ENCODE peak calls at places on chromosomes 7 and 10, in eight cellular contexts. W, G, B, A, C, O, V and H are unnamed samples.

GRCh38 chr7:38907066-38907465 is 1.9 kb downstream of the VPS41 start:
- DNase-seq in C (no peak), G (no peak), O (no peak), B (no peak), W (no peak), V (no peak), A (no peak), H (no peak)

GRCh38 chr10:119079572-119080520 is 771 bp downstream of the EIF3A start:
- DNase-seq in W (no peak), V (peak), A (peak), G (peak), C (peak), O (peak), B (peak), H (no peak)

GRCh38 chr10:51878695-51879094 is 179.3 kb upstream of the CSTF2T start:
- DNase-seq in G (no peak), C (no peak), B (no peak), V (no peak), W (no peak), A (no peak), O (no peak), H (no peak)

GRCh38 chr7:78367280-78367773 is 568.8 kb downstream of the PHTF2 start:
- DNase-seq in B (no peak), V (no peak), W (no peak), C (no peak), G (no peak), O (no peak), A (no peak), H (no peak)

GRCh38 chr7:106598663-106599342 is 62.2 kb downstream of the CCDC71L start:
- DNase-seq in O (no peak), V (peak), A (peak), G (peak), W (peak), B (peak), C (peak), H (peak)

GRCh38 chr7:93189235-93189634 is 37.0 kb downstream of the HEPACAM2 start:
- DNase-seq in C (no peak), W (no peak), O (no peak), V (no peak), G (no peak), B (no peak), A (no peak), H (no peak)

GRCh38 chr10:131093795-131094366 is 217.6 kb downstream of the TCERG1L start:
- DNase-seq in O (no peak), V (no peak), G (no peak), C (no peak), A (no peak), W (no peak), B (no peak), H (no peak)

GRCh38 chr7:128104109-128104742 is 73.0 kb upstream of the LRRC4 start:
- DNase-seq in A (peak), C (peak), V (no peak), G (no peak), O (no peak), W (peak), B (no peak), H (no peak)

GRCh38 chr7:74061840-74062539 is 21.6 kb upstream of the LIMK1 start:
- DNase-seq in C (peak), A (peak), W (peak), V (peak), G (peak), B (peak), O (peak), H (peak)

GRCh38 chr7:92778972-92779371 is 57.4 kb downstream of the CDK6 start:
- DNase-seq in A (no peak), B (no peak), W (peak), C (no peak), V (no peak), O (peak), G (no peak), H (no peak)

GRCh38 chr7:3895341-3895740 is 594.3 kb downstream of the SDK1 start:
- DNase-seq in G (no peak), B (no peak), A (no peak), V (no peak), C (no peak), O (no peak), W (no peak), H (no peak)

GRCh38 chr10:43202657-43203490 is 64.0 kb downstream of the RASGEF1A start:
- DNase-seq in O (peak), W (no peak), G (no peak), A (peak), B (peak), V (peak), C (peak), H (no peak)

GRCh38 chr10:130998046-130998435 is 313.5 kb downstream of the TCERG1L start:
- DNase-seq in O (no peak), C (no peak), W (no peak), B (no peak), V (no peak), G (no peak), A (no peak), H (no peak)

GRCh38 chr7:30837581-30837980 is 66.4 kb downstream of the MINDY4 start:
- DNase-seq in G (no peak), O (no peak), C (peak), V (peak), W (no peak), B (no peak), A (peak), H (no peak)

GRCh38 chr7:122887198-122887597 is 938 bp upstream of the CADPS2 start:
- DNase-seq in B (peak), O (peak), A (no peak), G (no peak), W (no peak), V (peak), C (peak), H (no peak)